ENCODE peak calls at places on chromosomes 13 and 19, in six cellular contexts. T, S, N, P, J and E are unnamed samples.

GRCh38 chr19:5983367-5983955 is 5.5 kb upstream of the RANBP3 start:
- DNase-seq in T (no peak), J (no peak), N (no peak), P (no peak), S (no peak), E (no peak)

GRCh38 chr19:49119411-49120324 is at the start of gene PPFIA3:
- DNase-seq in T (no peak), J (peak), S (peak), P (peak), N (no peak), E (peak)

GRCh38 chr13:22561581-22561980 is 619.2 kb upstream of the SGCG start:
- DNase-seq in P (no peak), S (no peak), T (no peak), N (peak), J (no peak), E (no peak)

GRCh38 chr19:17468302-17469091 is 1.8 kb upstream of the SLC27A1 start:
- DNase-seq in T (no peak), S (peak), P (peak), J (no peak), N (no peak), E (peak)

GRCh38 chr19:45816236-45817009 is 1.3 kb upstream of the RSPH6A start:
- DNase-seq in S (no peak), J (no peak), N (no peak), P (no peak), T (no peak), E (no peak)

GRCh38 chr19:28501979-28502378 is 711.0 kb downstream of the UQCRFS1 start:
- DNase-seq in J (no peak), S (no peak), T (no peak), P (no peak), N (no peak), E (no peak)

GRCh38 chr13:51348069-51348967 is 8.8 kb downstream of the SERPINE3 start:
- DNase-seq in T (no peak), S (no peak), J (no peak), N (no peak), P (no peak), E (no peak)

GRCh38 chr19:19146000-19146608 is 7.8 kb upstream of the TMEM161A start:
- DNase-seq in N (peak), T (peak), J (peak), P (peak), S (peak), E (peak)

GRCh38 chr19:7004313-7004931 is 16.8 kb downstream of the MBD3L2B start:
- DNase-seq in S (no peak), T (no peak), N (no peak), P (no peak), J (peak), E (no peak)

GRCh38 chr13:43265028-43265427 is 241.6 kb downstream of the DNAJC15 start:
- DNase-seq in S (no peak), P (no peak), J (no peak), T (no peak), N (no peak), E (no peak)

GRCh38 chr19:53509845-53510244 is 28.1 kb upstream of the ZNF331 start:
- DNase-seq in T (no peak), N (no peak), P (no peak), J (no peak), S (no peak), E (no peak)

GRCh38 chr13:99605417-99606321 is 104.4 kb downstream of the TM9SF2 start:
- DNase-seq in P (peak), S (peak), J (peak), T (peak), N (peak), E (peak)

GRCh38 chr19:39398297-39398864 is 7.2 kb downstream of the MED29 start:
- DNase-seq in J (peak), P (peak), N (no peak), T (no peak), S (peak), E (peak)

GRCh38 chr13:80447747-80448146 is 106.8 kb upstream of the SPRY2 start:
- DNase-seq in T (no peak), N (no peak), S (no peak), P (no peak), J (no peak), E (no peak)

GRCh38 chr13:36382030-36382429 is 35.8 kb upstream of the SPART start:
- DNase-seq in N (no peak), S (no peak), T (no peak), P (no peak), J (no peak), E (no peak)

GRCh38 chr19:3028305-3029069 is 593 bp downstream of the TLE2 start:
- DNase-seq in T (no peak), P (no peak), J (no peak), S (no peak), N (no peak), E (no peak)

GRCh38 chr19:2424686-2425621 is 2.4 kb downstream of the TIMM13 start:
- DNase-seq in P (peak), J (no peak), T (no peak), N (no peak), S (peak), E (peak)

GRCh38 chr13:39364797-39365468 is 238.1 kb downstream of the LHFPL6 start:
- DNase-seq in J (no peak), N (peak), T (no peak), S (no peak), P (no peak), E (no peak)

GRCh38 chr13:22141636-22142035 is 470.8 kb downstream of the FGF9 start:
- DNase-seq in P (no peak), J (no peak), S (no peak), T (no peak), N (no peak), E (no peak)

GRCh38 chr19:45419396-45419795 is 4.3 kb downstream of the ERCC1 start:
- DNase-seq in P (peak), S (peak), N (no peak), J (no peak), T (no peak), E (peak)

GRCh38 chr19:16899566-16900075 is 10.8 kb downstream of the F2RL3 start:
- DNase-seq in T (no peak), P (no peak), J (peak), N (no peak), S (no peak), E (peak)

GRCh38 chr13:72983085-72983768 is 75.6 kb upstream of the KLF5 start:
- DNase-seq in S (peak), N (no peak), P (no peak), T (no peak), J (peak), E (no peak)

GRCh38 chr19:5621945-5622464 is 571 bp downstream of the SAFB2 start:
- DNase-seq in P (no peak), J (no peak), T (peak), S (no peak), N (no peak), E (no peak)

GRCh38 chr19:8017808-8018207 is 12.4 kb upstream of the ELAVL1 start:
- DNase-seq in T (no peak), S (no peak), J (no peak), N (no peak), P (no peak), E (peak)

GRCh38 chr13:112942689-112943308 is 26.2 kb upstream of the MCF2L start:
- DNase-seq in S (peak), J (peak), N (peak), P (peak), T (peak), E (peak)

GRCh38 chr19:750640-751423 is at the start of gene MISP:
- DNase-seq in J (no peak), P (no peak), N (no peak), T (no peak), S (peak), E (no peak)

GRCh38 chr13:29436721-29437250 is 158.7 kb downstream of the SLC7A1 start:
- DNase-seq in P (no peak), S (no peak), T (no peak), N (no peak), J (no peak), E (no peak)

GRCh38 chr19:20279516-20279915 is 112.5 kb downstream of the ZNF486 start:
- DNase-seq in P (peak), N (no peak), J (no peak), T (no peak), S (no peak), E (no peak)

GRCh38 chr19:57830071-57830602 is at the start of gene ZNF587B:
- DNase-seq in S (peak), J (peak), P (peak), N (no peak), T (peak), E (peak)

GRCh38 chr13:21825801-21826200 is 154.9 kb downstream of the FGF9 start:
- DNase-seq in N (no peak), J (no peak), T (no peak), S (no peak), P (no peak), E (no peak)

GRCh38 chr19:539429-540030 is 4.3 kb upstream of the GZMM start:
- DNase-seq in J (no peak), T (no peak), P (no peak), N (no peak), S (no peak), E (no peak)

GRCh38 chr19:46719629-46720515 is 3.0 kb upstream of the PRKD2 start:
- DNase-seq in N (no peak), T (no peak), S (no peak), P (no peak), J (no peak), E (peak)